ENCODE peak calls at places on chromosomes 12 and 14, in five cellular contexts. T is cardiac fibroblast, E is RWPE2, N is AG04450, U is GM12865. J is an unnamed sample.

GRCh38 chr14:51733147-51733546 is 81.4 kb downstream of the FRMD6 start:
- DNase-seq in T (no peak), U (no peak), E (no peak), N (no peak), J (no peak)

GRCh38 chr14:23446291-23446851 is 10.9 kb upstream of the MYH7 start:
- DNase-seq in T (no peak), N (no peak), E (no peak), U (no peak), J (no peak)

GRCh38 chr12:117032593-117033381 is 66.4 kb downstream of the TESC start:
- DNase-seq in N (no peak), T (peak), E (peak), U (no peak), J (no peak)

GRCh38 chr12:15155271-15155670 is 65.9 kb downstream of the RERG start:
- DNase-seq in U (no peak), T (no peak), E (no peak), N (no peak), J (no peak)

GRCh38 chr12:52877242-52877641 is 27.6 kb downstream of the KRT8 start:
- DNase-seq in T (no peak), U (no peak), N (no peak), E (no peak), J (no peak)

GRCh38 chr14:74239848-74240793 is 872 bp downstream of the VSX2 start:
- DNase-seq in E (no peak), N (no peak), T (no peak), U (no peak), J (no peak)

GRCh38 chr12:116186482-116187157 is 90.9 kb downstream of the MED13L start:
- DNase-seq in U (no peak), N (no peak), T (no peak), E (no peak), J (no peak)

GRCh38 chr12:81146228-81147225 is 68.6 kb downstream of the ACSS3 start:
- DNase-seq in N (no peak), T (no peak), U (no peak), E (no peak), J (peak)

GRCh38 chr12:22333751-22334695 is 484 bp downstream of the ST8SIA1 start:
- DNase-seq in T (no peak), N (no peak), U (no peak), E (no peak), J (no peak)

GRCh38 chr12:114885501-114885900 is 201.5 kb upstream of the TBX3 start:
- DNase-seq in U (no peak), E (no peak), N (no peak), T (no peak), J (no peak)

GRCh38 chr12:45518516-45519235 is 210.8 kb upstream of the ARID2 start:
- DNase-seq in T (no peak), E (no peak), N (no peak), U (peak), J (no peak)

GRCh38 chr12:89349814-89350213 is 2.5 kb downstream of the DUSP6 start:
- DNase-seq in N (no peak), T (peak), U (no peak), E (no peak), J (no peak)

GRCh38 chr12:107845980-107846659 is 71.6 kb downstream of the ASCL4 start:
- DNase-seq in T (no peak), U (no peak), N (no peak), E (no peak), J (no peak)

GRCh38 chr12:58288191-58288590 is 346.8 kb downstream of the ATP23 start:
- DNase-seq in E (no peak), U (no peak), N (peak), T (peak), J (no peak)

GRCh38 chr12:27866382-27867101 is 86.5 kb upstream of the MANSC4 start:
- DNase-seq in N (no peak), U (no peak), T (peak), E (no peak), J (peak)

GRCh38 chr12:27505124-27505523 is 18.9 kb upstream of the PPFIBP1 start:
- DNase-seq in T (peak), N (no peak), U (no peak), E (no peak), J (no peak)

GRCh38 chr12:89070603-89071002 is 281.7 kb downstream of the DUSP6 start:
- DNase-seq in U (no peak), T (no peak), N (no peak), E (no peak), J (no peak)

GRCh38 chr12:25433024-25433423 is 120.1 kb downstream of the LMNTD1 start:
- DNase-seq in T (no peak), E (no peak), N (peak), U (no peak), J (no peak)

GRCh38 chr14:100770605-100771120 is 44.0 kb downstream of the DLK1 start:
- DNase-seq in E (no peak), T (no peak), N (no peak), U (no peak), J (no peak)

GRCh38 chr12:17802657-17803641 is 287.0 kb downstream of the RERGL start:
- DNase-seq in U (no peak), N (no peak), E (no peak), T (no peak), J (no peak)

GRCh38 chr12:121939190-121939589 is 20.8 kb downstream of the CFAP251 start:
- DNase-seq in N (no peak), U (peak), E (peak), T (no peak), J (no peak)

GRCh38 chr12:32535260-32535999 is 136.1 kb downstream of the FGD4 start:
- DNase-seq in U (no peak), T (peak), E (no peak), N (no peak), J (peak)

GRCh38 chr14:75709207-75709812 is 48.3 kb downstream of the TTLL5 start:
- DNase-seq in T (peak), U (peak), E (no peak), N (peak), J (peak)

GRCh38 chr12:57837779-57838562 is 8.6 kb downstream of the CTDSP2 start:
- DNase-seq in T (peak), U (peak), N (no peak), E (no peak), J (no peak)

GRCh38 chr14:35482994-35483515 is 50.9 kb upstream of the INSM2 start:
- DNase-seq in E (no peak), T (no peak), N (no peak), U (no peak), J (no peak)

GRCh38 chr12:57452181-57452936 is 2.7 kb upstream of the INHBE start:
- DNase-seq in N (peak), T (peak), E (no peak), U (no peak), J (no peak)

GRCh38 chr14:88045705-88046104 is 40.8 kb downstream of the GPR65 start:
- DNase-seq in U (no peak), E (no peak), T (no peak), N (no peak), J (no peak)

GRCh38 chr12:99381992-99382391 is 265.6 kb upstream of the GARIN6 start:
- DNase-seq in T (no peak), U (peak), E (no peak), N (no peak), J (no peak)

GRCh38 chr12:49921936-49922335 is 18.2 kb upstream of the FAIM2 start:
- DNase-seq in U (no peak), E (no peak), T (no peak), N (no peak), J (no peak)

GRCh38 chr12:53232641-53233538 is 881 bp upstream of the RARG start:
- DNase-seq in T (peak), U (no peak), N (no peak), E (no peak), J (no peak)

GRCh38 chr12:57754411-57755193 is at the start of gene MARCHF9:
- DNase-seq in E (peak), N (no peak), T (no peak), U (peak), J (peak)

GRCh38 chr14:71658261-71658860 is 273.9 kb upstream of the RGS6 start:
- DNase-seq in U (no peak), N (no peak), E (no peak), T (peak), J (no peak)

GRCh38 chr12:77232045-77232444 is 166.7 kb upstream of the E2F7 start:
- DNase-seq in N (peak), T (peak), E (no peak), U (no peak), J (no peak)

GRCh38 chr12:100752841-100753240 is 41.7 kb upstream of the ANO4 start:
- DNase-seq in N (no peak), T (no peak), E (no peak), U (no peak), J (no peak)

GRCh38 chr14:80215756-80216581 is 4.7 kb upstream of the DIO2 start:
- DNase-seq in T (peak), E (no peak), N (no peak), U (no peak), J (no peak)

GRCh38 chr12:94875525-94875924 is 128.0 kb downstream of the NDUFA12 start:
- DNase-seq in E (no peak), T (peak), N (no peak), U (peak), J (no peak)

GRCh38 chr12:123949118-123949774 is 23.4 kb downstream of the CCDC92 start:
- DNase-seq in E (no peak), T (no peak), N (no peak), U (no peak), J (no peak)

GRCh38 chr12:111441107-111441928 is 35.6 kb downstream of the SH2B3 start:
- DNase-seq in N (no peak), U (no peak), T (no peak), E (no peak), J (no peak)

GRCh38 chr12:131529196-131530040 is 181.5 kb upstream of the SFSWAP start:
- DNase-seq in T (no peak), E (no peak), U (no peak), N (no peak), J (no peak)

DNA sequence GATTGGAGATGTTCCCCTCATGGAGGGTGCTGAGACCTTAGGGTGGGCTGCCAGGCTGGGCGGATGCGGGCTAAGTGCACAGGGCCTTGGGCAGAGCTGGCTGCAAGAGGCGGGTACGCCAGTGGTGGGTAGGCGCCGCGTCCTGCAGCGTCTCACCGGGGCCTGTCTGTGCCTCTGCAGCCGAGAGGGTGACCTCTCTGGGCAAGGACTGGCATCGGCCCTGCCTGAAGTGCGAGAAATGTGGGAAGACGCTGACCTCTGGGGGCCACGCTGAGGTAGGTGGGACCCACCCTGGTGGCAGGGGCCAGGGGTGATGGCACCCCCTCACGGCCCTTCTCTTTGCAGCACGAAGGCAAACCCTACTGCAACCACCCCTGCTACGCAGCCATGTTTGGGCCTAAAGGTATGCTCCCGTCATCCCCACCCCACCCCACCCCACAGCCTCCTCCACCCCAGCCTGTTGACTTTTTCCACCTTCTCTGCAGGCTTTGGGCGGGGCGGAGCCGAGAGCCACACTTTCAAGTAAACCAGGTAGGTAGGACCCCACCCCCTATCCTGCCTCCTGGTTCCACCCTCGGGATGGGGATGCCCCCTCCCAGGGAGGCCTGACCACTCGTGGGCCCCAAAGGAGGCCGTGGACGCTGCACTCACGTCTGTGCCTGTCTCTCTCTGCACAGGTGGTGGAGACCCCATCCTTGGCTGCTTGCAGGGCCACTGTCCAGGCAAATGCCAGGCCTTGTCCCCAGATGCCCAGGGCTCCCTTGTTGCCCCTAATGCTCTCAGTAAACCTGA is 1.5 kb downstream of the CRIP1 start:
- DNase-seq in T (no peak), E (no peak), U (no peak), N (no peak), J (no peak)
- H3K4me3 ChIP-seq in T (no peak), E (peak), U (peak), N (no peak), J (no peak)

GRCh38 chr14:36852853-36853634 is 191.4 kb downstream of the PAX9 start:
- DNase-seq in T (peak), U (no peak), E (no peak), N (no peak), J (no peak)
- TF ChIP-seq CTCF in T (no peak), U (no peak), E (no peak), N (no peak), J (no peak)

DNA sequence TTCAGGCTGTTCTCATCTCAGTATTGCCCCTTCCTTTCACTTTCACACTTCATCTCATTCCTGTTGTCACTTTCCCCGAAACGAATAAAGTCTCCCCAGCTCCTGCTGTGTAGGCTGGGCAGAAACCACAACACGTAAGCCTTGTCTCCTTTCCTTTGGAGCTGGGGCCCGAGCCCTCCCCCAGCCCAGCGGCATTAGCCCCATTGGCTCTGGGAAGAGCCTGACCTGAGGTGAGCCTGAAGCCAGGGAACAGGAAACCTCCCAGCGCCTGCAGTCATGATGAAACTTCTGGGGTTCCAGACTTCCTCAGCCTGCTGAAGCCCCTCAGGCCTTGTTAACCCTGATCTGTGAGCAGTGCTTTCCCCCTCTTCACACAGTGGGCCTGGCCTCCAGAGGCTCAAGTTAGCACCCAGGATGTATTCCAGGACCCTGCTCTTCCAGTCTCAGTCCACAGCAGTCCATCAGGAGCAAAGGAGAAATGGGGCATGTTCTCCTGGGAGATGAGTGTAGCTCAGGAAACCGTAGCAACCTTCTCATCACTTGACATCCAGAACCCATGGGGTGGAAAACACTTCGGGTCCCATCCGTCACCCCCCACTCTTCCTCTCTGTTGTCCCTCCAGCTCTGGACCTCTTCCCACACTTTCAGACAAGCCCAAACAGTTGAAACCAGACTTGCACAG is 21.8 kb downstream of the VASH1 start:
- DNase-seq in U (peak), T (peak), E (no peak), N (no peak), J (no peak)
- H3K4me3 ChIP-seq in U (no peak), T (no peak), E (no peak), N (no peak), J (no peak)

GRCh38 chr12:109719123-109720022 is 5.7 kb downstream of the FAM222A start:
- DNase-seq in U (no peak), N (no peak), T (no peak), E (no peak), J (no peak)
- TF ChIP-seq CTCF in U (no peak), N (peak), T (peak), E (peak), J (peak)